ENCODE peak calls at places on chromosomes 16 and 17, in seven cellular contexts. X is GM10248, Q is HFFc6, G is fibroblast of lung, V is lower lobe of right lung, S is adrenal gland, F is progenitor cell of endocrine pancreas. H is an unnamed sample.
A peak's percentile ranks its signal among the peaks of the same experiment; 100 is the strongest.

GRCh38 chr17:48427598-48427997 is 2.4 kb downstream of the SKAP1 start:
- DNase-seq in Q (no peak), X (peak; percentile 68), S (no peak), F (no peak), G (no peak), V (no peak), H (no peak)

GRCh38 chr16:20023190-20023589 is 50.5 kb downstream of the GPR139 start:
- DNase-seq in X (no peak), S (no peak), G (peak; percentile 5), V (no peak), F (peak; percentile 15), Q (no peak), H (no peak)

GRCh38 chr16:71626018-71626857 is at the start of gene MARVELD3:
- DNase-seq in Q (no peak), G (no peak), S (no peak), X (peak; percentile 64), F (peak; percentile 96), V (peak; percentile 88), H (peak; percentile 90)

GRCh38 chr17:47652570-47652969 is 2.9 kb downstream of the KPNB1 start:
- DNase-seq in F (no peak), X (no peak), S (no peak), V (no peak), G (peak; percentile 16), Q (no peak), H (no peak)

GRCh38 chr17:2040942-2041560 is 771 bp upstream of the OVCA2 start:
- DNase-seq in Q (no peak), S (peak; percentile 83), F (no peak), V (no peak), G (no peak), X (no peak), H (no peak)

GRCh38 chr17:2704031-2704889 is 7.3 kb downstream of the CLUH start:
- DNase-seq in V (peak; percentile 45), X (no peak), Q (no peak), S (peak; percentile 76), G (no peak), F (no peak), H (no peak)

GRCh38 chr16:50627419-50627818 is 53.7 kb downstream of the SNX20 start:
- DNase-seq in V (no peak), F (no peak), S (no peak), X (peak; percentile 59), Q (peak; percentile 9), G (peak; percentile 41), H (no peak)

GRCh38 chr17:47733414-47734288 is 615 bp downstream of the TBX21 start:
- DNase-seq in Q (no peak), V (no peak), F (no peak), S (no peak), G (no peak), X (no peak), H (no peak)

GRCh38 chr16:82043680-82044584 is 8.9 kb downstream of the HSD17B2 start:
- DNase-seq in X (no peak), S (no peak), Q (peak; percentile 78), F (no peak), V (no peak), G (peak; percentile 62), H (no peak)

GRCh38 chr17:2181206-2181983 is 122.2 kb downstream of the SMG6 start:
- DNase-seq in F (no peak), G (peak; percentile 95), Q (peak; percentile 92), V (no peak), S (peak; percentile 84), X (no peak), H (no peak)

GRCh38 chr16:23469814-23470213 is 16.8 kb upstream of the COG7 start:
- DNase-seq in V (no peak), F (no peak), S (peak; percentile 38), X (no peak), G (peak; percentile 11), Q (peak; percentile 17), H (no peak)

GRCh38 chr16:57612494-57612893 is 15.9 kb upstream of the ADGRG1 start:
- DNase-seq in G (no peak), F (peak; percentile 8), V (no peak), X (no peak), Q (no peak), S (peak; percentile 3), H (no peak)

GRCh38 chr16:85396879-85397871 is 215.9 kb upstream of the GSE1 start:
- DNase-seq in Q (no peak), V (peak; percentile 40), F (no peak), G (no peak), X (peak; percentile 53), S (peak; percentile 15), H (no peak)

GRCh38 chr16:2842340-2843000 is 12.4 kb downstream of the ZG16B start:
- DNase-seq in V (peak; percentile 67), Q (no peak), F (no peak), S (peak; percentile 71), X (peak; percentile 68), G (peak; percentile 62), H (peak; percentile 73)

GRCh38 chr17:37458805-37459204 is 30.9 kb upstream of the DUSP14 start:
- DNase-seq in S (no peak), F (no peak), X (no peak), Q (peak; percentile 90), V (no peak), G (peak; percentile 70), H (no peak)

GRCh38 chr16:86562356-86562755 is 4.3 kb upstream of the FOXC2 start:
- DNase-seq in X (no peak), Q (no peak), F (no peak), G (no peak), V (no peak), S (no peak), H (no peak)

GRCh38 chr17:80053102-80053501 is 16.7 kb downstream of the CCDC40 start:
- DNase-seq in V (no peak), G (no peak), F (no peak), S (no peak), Q (no peak), X (no peak), H (no peak)

GRCh38 chr16:4290236-4290830 is 17.5 kb upstream of the TFAP4 start:
- DNase-seq in F (no peak), X (peak; percentile 3), G (peak; percentile 70), S (peak; percentile 68), V (peak; percentile 59), Q (peak; percentile 75), H (no peak)

DNA sequence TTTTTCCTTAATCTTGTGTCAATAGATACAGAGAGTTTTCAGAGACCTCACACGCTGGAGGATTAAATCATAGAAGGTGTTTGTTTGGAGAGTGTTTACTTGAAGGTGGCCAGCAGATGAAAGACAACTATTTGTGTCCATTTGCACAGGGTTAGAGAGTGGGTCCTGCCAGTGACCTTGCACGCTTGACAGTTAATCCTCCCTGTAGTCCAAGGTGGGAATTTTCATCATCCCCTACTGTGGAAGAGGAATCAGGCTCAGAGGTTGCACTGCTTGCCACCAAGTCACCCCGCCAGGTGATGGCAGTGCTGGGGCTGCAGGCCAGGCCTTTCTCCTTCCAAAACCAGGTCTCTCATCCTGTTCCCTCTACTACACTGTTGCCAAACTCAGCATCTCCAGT is 12.3 kb downstream of the CDH1 start:
- DNase-seq in F (no peak), V (no peak), X (no peak), S (no peak), G (no peak), Q (no peak), H (no peak)
- TF ChIP-seq CTCF in F (no peak), V (no peak), X (peak; percentile 6), S (no peak), G (no peak), Q (no peak), H (no peak)

GRCh38 chr17:35972066-35972465 is 9.2 kb downstream of the CCL16 start:
- DNase-seq in X (no peak), F (no peak), V (no peak), G (no peak), Q (no peak), S (no peak), H (no peak)
- TF ChIP-seq CTCF in X (no peak), F (no peak), V (no peak), G (no peak), Q (no peak), S (no peak), H (no peak)

DNA sequence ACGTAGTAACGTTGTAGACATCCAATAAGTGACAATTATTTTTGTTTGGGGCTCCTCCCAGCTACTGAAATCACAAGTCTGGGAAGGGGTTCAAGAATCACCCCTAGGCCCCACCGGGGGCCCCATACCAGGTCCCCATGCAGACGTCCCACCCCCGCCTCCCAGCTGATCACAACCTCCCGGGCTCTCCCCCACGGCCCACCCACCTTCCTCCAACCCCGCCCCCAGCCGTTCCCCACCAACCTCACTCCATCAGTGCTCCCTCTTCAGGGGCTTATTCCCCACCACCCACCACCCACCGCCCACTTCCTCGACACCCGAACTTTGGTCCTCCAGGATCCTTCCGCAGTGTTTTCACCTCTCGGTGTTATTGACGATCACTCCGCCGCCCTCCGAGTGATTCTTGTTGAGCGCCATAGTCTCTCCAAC is 240 bp downstream of the WBP2 start:
- DNase-seq in X (no peak), V (peak; percentile 74), F (no peak), G (no peak), S (peak; percentile 58), Q (no peak), H (no peak)
- TF ChIP-seq CTCF in X (no peak), V (no peak), F (no peak), G (no peak), S (no peak), Q (no peak), H (no peak)

DNA sequence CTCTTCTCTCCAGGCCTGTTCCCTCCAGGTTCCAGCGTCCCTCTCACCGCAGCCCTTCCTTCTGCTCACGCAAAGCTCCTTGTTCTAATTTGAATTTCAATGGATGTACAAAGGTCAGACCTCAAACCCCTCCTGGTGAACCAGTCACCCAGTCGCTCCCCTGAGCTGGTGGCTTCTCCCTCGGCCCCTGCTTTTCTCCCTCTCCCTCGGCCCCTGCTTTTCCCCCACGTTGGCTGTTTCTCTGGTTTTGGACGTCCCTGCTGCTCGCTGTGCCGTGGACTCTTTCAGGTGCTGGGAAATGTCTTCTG is 8.6 kb upstream of the MSLN start:
- DNase-seq in G (no peak), S (no peak), X (no peak), V (no peak), F (no peak), Q (no peak), H (no peak)
- TF ChIP-seq CTCF in G (no peak), S (no peak), X (no peak), V (no peak), F (no peak), Q (no peak), H (no peak)

DNA sequence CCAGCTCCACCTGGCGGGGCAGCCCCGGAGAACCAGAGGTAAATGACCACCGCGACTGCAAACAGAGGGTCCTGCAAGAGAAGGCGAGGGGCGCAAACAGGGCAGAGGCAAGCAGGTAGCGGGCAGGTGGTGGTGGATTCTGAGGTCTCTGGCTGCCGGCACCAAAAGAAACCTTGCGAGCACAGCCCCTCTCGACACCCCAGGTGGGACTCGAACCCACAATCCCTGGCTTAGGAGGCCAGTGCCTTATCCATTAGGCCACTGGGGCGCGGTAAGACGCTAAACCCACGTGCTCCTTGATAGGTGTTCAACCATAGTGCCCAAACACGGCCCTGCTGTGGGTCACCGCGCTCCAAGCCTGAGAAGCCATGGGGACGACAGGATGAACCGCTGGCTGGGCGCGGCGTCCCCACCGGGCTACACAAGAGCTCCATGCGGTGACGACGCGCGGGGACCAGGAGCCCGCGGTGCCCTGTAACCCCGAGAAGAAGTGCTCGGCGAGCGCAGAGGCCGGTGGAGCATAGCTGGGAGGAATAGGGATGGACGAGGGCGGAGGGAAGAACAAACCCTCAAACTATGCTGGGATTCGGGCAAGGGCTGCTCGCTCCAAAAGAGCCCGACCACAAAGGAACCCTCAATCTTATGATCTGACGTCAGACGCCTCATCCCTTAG is 12.4 kb downstream of the ATP5PD start:
- DNase-seq in V (peak; percentile 89), Q (peak; percentile 84), X (peak; percentile 85), F (peak; percentile 71), S (peak; percentile 90), G (peak; percentile 90), H (peak; percentile 93)
- TF ChIP-seq CTCF in V (no peak), Q (peak; percentile 52), X (peak; percentile 4), F (peak; percentile 14), S (no peak), G (peak; percentile 7), H (peak; percentile 39)

H was measured in type B pancreatic cell.